ENCODE peak calls at places on chromosome 10, in seven cellular contexts. One of them, this sample, is unnamed.

GRCh38 chr10:6018422-6018821 is 41.1 kb upstream of the IL15RA start:
- DNase-seq in body of pancreas: no peak
- DNase-seq in astrocyte of the spinal cord: no peak
- DNase-seq in prostate gland: no peak
- DNase-seq in right atrium auricular region: no peak
- DNase-seq in sigmoid colon: peak; percentile 73
- DNase-seq in Calu3: no peak
- DNase-seq in this sample: no peak

GRCh38 chr10:125160856-125161569 is 650 bp upstream of the CTBP2 start:
- DNase-seq in right atrium auricular region: peak; percentile 83
- DNase-seq in prostate gland: peak; percentile 87
- DNase-seq in sigmoid colon: peak; percentile 93
- DNase-seq in Calu3: peak; percentile 81
- DNase-seq in body of pancreas: peak; percentile 75
- DNase-seq in astrocyte of the spinal cord: peak; percentile 87
- DNase-seq in this sample: peak; percentile 84

GRCh38 chr10:59859570-59859969 is 46.8 kb downstream of the CCDC6 start:
- DNase-seq in astrocyte of the spinal cord: no peak
- DNase-seq in right atrium auricular region: no peak
- DNase-seq in prostate gland: no peak
- DNase-seq in sigmoid colon: no peak
- DNase-seq in Calu3: no peak
- DNase-seq in body of pancreas: no peak
- DNase-seq in this sample: no peak

GRCh38 chr10:133162910-133163856 is 3.2 kb downstream of the KNDC1 start:
- DNase-seq in sigmoid colon: peak; percentile 36
- DNase-seq in right atrium auricular region: no peak
- DNase-seq in body of pancreas: no peak
- DNase-seq in prostate gland: no peak
- DNase-seq in astrocyte of the spinal cord: no peak
- DNase-seq in Calu3: no peak
- DNase-seq in this sample: no peak

GRCh38 chr10:103021897-103022286 is 103.8 kb downstream of the CNNM2 start:
- DNase-seq in prostate gland: no peak
- DNase-seq in astrocyte of the spinal cord: peak; percentile 14
- DNase-seq in sigmoid colon: no peak
- DNase-seq in Calu3: no peak
- DNase-seq in body of pancreas: no peak
- DNase-seq in right atrium auricular region: no peak
- DNase-seq in this sample: no peak

GRCh38 chr10:58479016-58479415 is 33.7 kb upstream of the BICC1 start:
- DNase-seq in astrocyte of the spinal cord: no peak
- DNase-seq in sigmoid colon: no peak
- DNase-seq in body of pancreas: no peak
- DNase-seq in right atrium auricular region: no peak
- DNase-seq in Calu3: no peak
- DNase-seq in prostate gland: no peak
- DNase-seq in this sample: no peak

GRCh38 chr10:71736570-71737355 is 17.2 kb upstream of the C10orf105 start:
- DNase-seq in astrocyte of the spinal cord: peak; percentile 17
- DNase-seq in prostate gland: peak; percentile 79
- DNase-seq in sigmoid colon: no peak
- DNase-seq in Calu3: no peak
- DNase-seq in body of pancreas: no peak
- DNase-seq in right atrium auricular region: no peak
- DNase-seq in this sample: no peak

GRCh38 chr10:34124522-34125035 is 690.5 kb downstream of the PARD3 start:
- DNase-seq in sigmoid colon: no peak
- DNase-seq in Calu3: peak; percentile 81
- DNase-seq in astrocyte of the spinal cord: peak; percentile 70
- DNase-seq in right atrium auricular region: no peak
- DNase-seq in body of pancreas: peak; percentile 34
- DNase-seq in prostate gland: no peak
- DNase-seq in this sample: no peak

GRCh38 chr10:75887369-75887768 is 455.9 kb downstream of the LRMDA start:
- DNase-seq in Calu3: no peak
- DNase-seq in right atrium auricular region: no peak
- DNase-seq in prostate gland: no peak
- DNase-seq in body of pancreas: no peak
- DNase-seq in astrocyte of the spinal cord: no peak
- DNase-seq in sigmoid colon: no peak
- DNase-seq in this sample: no peak

GRCh38 chr10:18145652-18146051 is 5.4 kb downstream of the CACNB2 start:
- DNase-seq in Calu3: no peak
- DNase-seq in body of pancreas: no peak
- DNase-seq in right atrium auricular region: no peak
- DNase-seq in astrocyte of the spinal cord: peak; percentile 20
- DNase-seq in prostate gland: no peak
- DNase-seq in sigmoid colon: no peak
- DNase-seq in this sample: no peak

GRCh38 chr10:35392482-35393230 is 56.3 kb downstream of the CCNY start:
- DNase-seq in astrocyte of the spinal cord: no peak
- DNase-seq in Calu3: no peak
- DNase-seq in body of pancreas: no peak
- DNase-seq in prostate gland: no peak
- DNase-seq in right atrium auricular region: no peak
- DNase-seq in sigmoid colon: no peak
- DNase-seq in this sample: no peak

GRCh38 chr10:35396560-35397434 is 60.5 kb downstream of the CCNY start:
- DNase-seq in astrocyte of the spinal cord: no peak
- DNase-seq in right atrium auricular region: no peak
- DNase-seq in prostate gland: no peak
- DNase-seq in sigmoid colon: no peak
- DNase-seq in body of pancreas: no peak
- DNase-seq in Calu3: no peak
- DNase-seq in this sample: no peak

GRCh38 chr10:35394411-35394851 is 58.1 kb downstream of the CCNY start:
- DNase-seq in right atrium auricular region: no peak
- DNase-seq in body of pancreas: peak; percentile 28
- DNase-seq in Calu3: no peak
- DNase-seq in prostate gland: no peak
- DNase-seq in sigmoid colon: no peak
- DNase-seq in astrocyte of the spinal cord: no peak
- DNase-seq in this sample: no peak

GRCh38 chr10:35397953-35398352 is 61.6 kb downstream of the CCNY start:
- DNase-seq in astrocyte of the spinal cord: no peak
- DNase-seq in prostate gland: no peak
- DNase-seq in sigmoid colon: no peak
- DNase-seq in Calu3: no peak
- DNase-seq in right atrium auricular region: no peak
- DNase-seq in body of pancreas: no peak
- DNase-seq in this sample: no peak

DNA sequence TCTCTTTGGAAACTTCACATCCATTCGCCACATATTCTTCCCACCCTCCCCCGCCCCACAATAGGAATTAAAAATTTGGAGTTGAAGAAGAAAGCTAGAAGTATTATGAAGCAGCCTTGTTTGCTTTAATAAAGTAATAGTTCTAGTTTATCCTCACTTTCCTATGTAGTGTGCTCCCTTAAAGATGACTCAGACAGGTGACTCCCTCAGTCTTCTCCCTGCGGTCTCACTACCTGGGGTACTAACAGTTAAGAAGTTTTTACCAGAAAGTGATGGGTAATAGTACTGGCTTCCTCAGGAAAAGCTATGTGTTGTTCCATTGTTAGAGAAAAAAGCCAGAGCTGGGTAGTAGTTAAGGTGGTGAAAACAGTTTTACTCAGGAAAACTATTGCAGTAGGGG is 58.6 kb downstream of the CCNY start:
- DNase-seq in body of pancreas: no peak
- DNase-seq in prostate gland: no peak
- DNase-seq in Calu3: no peak
- DNase-seq in astrocyte of the spinal cord: no peak
- DNase-seq in right atrium auricular region: no peak
- DNase-seq in sigmoid colon: no peak
- DNase-seq in this sample: no peak
- TF ChIP-seq CTCF in body of pancreas: no peak
- TF ChIP-seq CTCF in prostate gland: no peak
- TF ChIP-seq CTCF in Calu3: no peak
- TF ChIP-seq CTCF in astrocyte of the spinal cord: no peak
- TF ChIP-seq CTCF in right atrium auricular region: no peak
- TF ChIP-seq CTCF in sigmoid colon: no peak
- TF ChIP-seq CTCF in this sample: no peak

DNA sequence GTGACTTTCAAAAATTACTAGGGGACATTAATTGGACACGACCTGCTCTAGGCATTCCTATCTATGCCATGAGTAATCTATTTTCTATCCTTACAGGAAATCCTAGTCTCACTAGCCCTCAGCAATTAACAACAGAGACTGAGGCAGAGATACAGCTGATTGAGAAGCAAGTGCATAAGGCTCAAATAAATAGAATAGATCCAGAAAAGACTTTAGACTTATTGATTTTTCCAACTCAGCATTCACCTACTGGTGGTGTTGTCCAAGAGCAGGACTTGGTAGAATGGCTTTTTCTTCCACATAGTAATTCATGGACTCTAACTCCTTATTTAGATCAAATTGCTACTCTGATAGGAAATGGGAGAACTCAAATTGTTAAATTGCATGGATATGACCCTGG is 148.0 kb downstream of the ZNF33B start:
- DNase-seq in right atrium auricular region: no peak
- DNase-seq in body of pancreas: no peak
- DNase-seq in sigmoid colon: no peak
- DNase-seq in astrocyte of the spinal cord: no peak
- DNase-seq in prostate gland: no peak
- DNase-seq in Calu3: no peak
- DNase-seq in this sample: no peak
- TF ChIP-seq CTCF in right atrium auricular region: no peak
- TF ChIP-seq CTCF in body of pancreas: no peak
- TF ChIP-seq CTCF in sigmoid colon: no peak
- TF ChIP-seq CTCF in astrocyte of the spinal cord: no peak
- TF ChIP-seq CTCF in prostate gland: no peak
- TF ChIP-seq CTCF in Calu3: no peak
- TF ChIP-seq CTCF in this sample: no peak

GRCh38 chr10:101841826-101842225 is 1.8 kb downstream of the KCNIP2 start:
- DNase-seq in Calu3: no peak
- DNase-seq in body of pancreas: no peak
- DNase-seq in astrocyte of the spinal cord: no peak
- DNase-seq in sigmoid colon: no peak
- DNase-seq in right atrium auricular region: no peak
- DNase-seq in prostate gland: no peak
- DNase-seq in this sample: no peak

GRCh38 chr10:101840102-101840684 is 3.4 kb downstream of the KCNIP2 start:
- DNase-seq in body of pancreas: no peak
- DNase-seq in astrocyte of the spinal cord: no peak
- DNase-seq in sigmoid colon: no peak
- DNase-seq in Calu3: peak; percentile 48
- DNase-seq in prostate gland: no peak
- DNase-seq in right atrium auricular region: no peak
- DNase-seq in this sample: no peak

GRCh38 chr10:101845903-101846302 is 2.3 kb upstream of the KCNIP2 start:
- DNase-seq in Calu3: no peak
- DNase-seq in astrocyte of the spinal cord: no peak
- DNase-seq in body of pancreas: no peak
- DNase-seq in prostate gland: no peak
- DNase-seq in sigmoid colon: no peak
- DNase-seq in right atrium auricular region: no peak
- DNase-seq in this sample: no peak

GRCh38 chr10:101840741-101841453 is 2.7 kb downstream of the KCNIP2 start:
- DNase-seq in Calu3: peak; percentile 81
- DNase-seq in body of pancreas: peak; percentile 73
- DNase-seq in prostate gland: peak; percentile 55
- DNase-seq in astrocyte of the spinal cord: peak; percentile 84
- DNase-seq in sigmoid colon: peak; percentile 80
- DNase-seq in right atrium auricular region: peak; percentile 81
- DNase-seq in this sample: peak; percentile 89

DNA sequence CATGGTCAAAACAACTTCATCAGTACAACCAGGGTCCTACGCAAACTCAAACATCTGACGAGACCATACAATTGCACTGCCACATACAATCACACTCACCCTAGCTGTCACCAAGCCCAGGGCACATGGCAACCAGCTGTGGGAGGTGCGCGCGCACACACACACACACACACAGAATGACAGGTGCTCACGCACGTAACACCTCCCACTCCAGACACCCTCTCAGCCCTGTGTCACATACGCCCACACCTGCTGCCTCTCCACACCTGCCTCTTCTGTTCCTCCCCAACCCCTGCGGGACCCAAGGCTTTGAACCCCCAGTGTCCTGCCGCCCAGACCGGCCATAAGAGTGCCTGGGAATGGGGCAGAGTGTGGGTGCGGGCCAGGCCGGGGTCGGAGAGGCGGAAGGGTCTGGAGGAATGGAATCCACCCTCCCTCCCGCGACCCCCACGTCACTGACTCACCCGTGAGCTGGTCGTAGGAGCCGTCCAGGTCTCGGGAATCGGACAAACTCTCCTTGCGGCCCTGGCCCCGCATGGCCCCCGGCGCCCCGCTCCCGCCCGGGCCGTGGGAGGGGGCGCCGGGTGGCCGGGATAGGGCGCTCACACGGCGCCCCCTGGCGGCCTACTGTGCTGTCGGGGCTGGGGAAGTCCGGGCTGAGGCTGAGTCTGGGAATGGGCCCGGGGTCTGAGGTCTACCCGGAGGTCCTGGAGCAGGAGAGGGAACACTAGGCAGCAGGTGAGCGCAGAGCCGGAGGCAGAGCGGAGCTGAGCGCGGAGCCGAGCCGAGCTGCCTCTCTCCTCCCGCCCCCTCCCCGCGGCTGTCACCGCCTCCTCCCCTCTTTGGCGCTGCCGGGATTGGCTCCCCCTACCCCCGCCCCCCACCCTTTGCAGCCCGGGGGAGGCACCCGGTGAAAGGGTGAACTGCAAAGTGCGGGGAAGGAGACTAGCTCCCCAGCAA is at the start of gene KCNIP2:
- DNase-seq in prostate gland: no peak
- DNase-seq in sigmoid colon: no peak
- DNase-seq in Calu3: peak; percentile 14
- DNase-seq in astrocyte of the spinal cord: no peak
- DNase-seq in right atrium auricular region: no peak
- DNase-seq in body of pancreas: peak; percentile 37
- DNase-seq in this sample: no peak
- TF ChIP-seq CTCF in prostate gland: peak; percentile 26
- TF ChIP-seq CTCF in sigmoid colon: no peak
- TF ChIP-seq CTCF in Calu3: peak; percentile 58
- TF ChIP-seq CTCF in astrocyte of the spinal cord: peak; percentile 59
- TF ChIP-seq CTCF in right atrium auricular region: peak; percentile 84
- TF ChIP-seq CTCF in body of pancreas: peak; percentile 33
- TF ChIP-seq CTCF in this sample: peak; percentile 81

DNA sequence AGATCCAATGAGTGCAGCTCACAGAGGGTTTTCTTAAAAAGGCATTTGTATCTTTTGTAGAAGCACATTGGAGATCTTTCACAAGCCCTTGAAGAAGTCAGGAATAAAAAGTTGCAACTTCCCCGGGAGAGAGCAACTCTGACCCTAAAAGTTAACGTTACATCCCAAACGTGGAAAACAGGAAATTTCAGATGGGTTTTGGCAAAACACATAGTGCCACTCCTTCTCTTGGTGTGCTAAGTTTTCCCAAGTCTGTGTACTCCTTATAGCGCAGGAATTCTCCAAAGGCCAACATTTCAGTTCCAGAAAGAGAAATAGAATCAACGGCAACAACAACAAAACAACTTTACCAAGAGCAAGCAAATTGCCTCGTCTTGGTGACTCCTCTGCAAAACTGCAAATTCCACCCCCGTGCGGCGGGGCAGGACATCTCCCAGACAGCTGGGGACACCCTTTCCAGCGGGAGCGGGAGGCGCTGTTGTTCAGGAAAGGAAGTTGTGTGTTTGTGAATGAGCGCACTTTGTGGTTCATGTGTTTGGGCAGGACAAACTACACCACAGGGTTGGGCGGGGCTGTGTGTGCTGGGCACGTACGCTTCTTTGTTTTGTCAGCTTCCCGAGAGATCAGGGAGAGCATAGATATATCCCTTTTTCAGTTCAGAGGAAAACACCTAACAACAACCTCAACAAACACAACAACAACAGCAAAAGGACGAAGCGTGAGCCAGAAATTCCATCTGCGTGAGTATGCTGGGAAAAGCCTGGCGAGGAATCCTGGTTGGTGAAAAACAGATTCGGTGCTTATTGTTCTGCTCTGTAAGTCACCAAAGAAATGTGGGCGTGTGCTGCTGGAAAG is 294.7 kb upstream of the PITRM1 start:
- DNase-seq in sigmoid colon: peak; percentile 88
- DNase-seq in astrocyte of the spinal cord: peak; percentile 97
- DNase-seq in prostate gland: peak; percentile 68
- DNase-seq in right atrium auricular region: peak; percentile 96
- DNase-seq in body of pancreas: peak; percentile 28
- DNase-seq in Calu3: peak; percentile 83
- DNase-seq in this sample: no peak
- TF ChIP-seq CTCF in sigmoid colon: no peak
- TF ChIP-seq CTCF in astrocyte of the spinal cord: peak; percentile 53
- TF ChIP-seq CTCF in prostate gland: peak; percentile 55
- TF ChIP-seq CTCF in right atrium auricular region: peak; percentile 72
- TF ChIP-seq CTCF in body of pancreas: no peak
- TF ChIP-seq CTCF in Calu3: peak; percentile 61
- TF ChIP-seq CTCF in this sample: no peak

This sample was measured in type B pancreatic cell.